ENCODE peak calls at places on chromosome 20, in seven cellular contexts. D is heart right ventricle, L is adrenal gland, O is fibroblast of lung, K is RWPE1, C is HL-60, Z is cardiac muscle cell. H is an unnamed sample.

GRCh38 chr20:2693286-2693995 is 861 bp downstream of the EBF4 start:
- DNase-seq in D (peak; percentile 49), O (peak; percentile 17), Z (peak; percentile 56), K (peak; percentile 30), L (no peak), C (no peak), H (peak; percentile 3)

GRCh38 chr20:34515484-34516037 is 661 bp upstream of the DYNLRB1 start:
- DNase-seq in K (peak; percentile 92), D (peak; percentile 24), Z (peak; percentile 87), L (peak; percentile 80), O (peak; percentile 56), C (peak; percentile 80), H (peak; percentile 61)

GRCh38 chr20:57650756-57651483 is 30.7 kb upstream of the ZBP1 start:
- DNase-seq in Z (no peak), C (no peak), L (peak; percentile 8), D (no peak), K (no peak), O (no peak), H (no peak)

GRCh38 chr20:54624701-54625472 is 149.5 kb downstream of the DOK5 start:
- DNase-seq in O (peak; percentile 42), L (no peak), C (no peak), K (no peak), D (no peak), Z (no peak), H (no peak)

GRCh38 chr20:31644701-31645100 is 7.0 kb downstream of the COX4I2 start:
- DNase-seq in Z (no peak), C (no peak), D (no peak), K (no peak), O (no peak), L (no peak), H (no peak)

GRCh38 chr20:17650301-17650761 is 31.7 kb downstream of the RRBP1 start:
- DNase-seq in K (no peak), Z (no peak), O (no peak), L (no peak), D (no peak), C (peak; percentile 58), H (no peak)

GRCh38 chr20:23773127-23773526 is 22.4 kb upstream of the CST1 start:
- DNase-seq in Z (no peak), D (no peak), K (no peak), C (no peak), L (no peak), O (no peak), H (no peak)

GRCh38 chr20:44759595-44759994 is 13.9 kb downstream of the KCNK15 start:
- DNase-seq in D (no peak), L (no peak), O (no peak), K (no peak), Z (no peak), C (no peak), H (no peak)

GRCh38 chr20:61882716-61883615 is 182.7 kb downstream of the TAF4 start:
- DNase-seq in C (no peak), K (no peak), O (no peak), Z (no peak), D (peak; percentile 6), L (no peak), H (no peak)

GRCh38 chr20:35478804-35479472 is 23.5 kb downstream of the CEP250 start:
- DNase-seq in D (peak; percentile 17), L (no peak), Z (no peak), C (peak; percentile 37), O (no peak), K (no peak), H (peak; percentile 5)

GRCh38 chr20:57713505-57713903 is 3.7 kb upstream of the PMEPA1 start:
- DNase-seq in Z (no peak), D (no peak), C (peak; percentile 61), O (no peak), L (no peak), K (no peak), H (peak; percentile 19)

GRCh38 chr20:44056010-44056698 is 130.8 kb downstream of the JPH2 start:
- DNase-seq in K (peak; percentile 41), C (peak; percentile 79), L (no peak), O (no peak), Z (peak; percentile 71), D (no peak), H (peak; percentile 10)

GRCh38 chr20:32512047-32512385 is 73.1 kb downstream of the NOL4L start:
- DNase-seq in C (no peak), D (no peak), K (no peak), Z (no peak), O (no peak), L (no peak), H (no peak)

GRCh38 chr20:14337400-14338171 is at the start of gene FLRT3:
- DNase-seq in C (peak; percentile 66), K (peak; percentile 93), Z (peak; percentile 94), O (peak; percentile 98), D (peak; percentile 26), L (peak; percentile 81), H (peak; percentile 86)

GRCh38 chr20:53146201-53146891 is 174.2 kb downstream of the TSHZ2 start:
- DNase-seq in L (no peak), D (no peak), O (peak; percentile 51), K (no peak), C (no peak), Z (no peak), H (no peak)

GRCh38 chr20:32189691-32190607 is 17.6 kb downstream of the PLAGL2 start:
- DNase-seq in K (no peak), O (peak; percentile 38), L (peak; percentile 64), C (no peak), D (peak; percentile 48), Z (peak; percentile 70), H (peak; percentile 45)

GRCh38 chr20:18056174-18057105 is 1.3 kb downstream of the OVOL2 start:
- DNase-seq in Z (peak; percentile 33), C (peak; percentile 1), O (peak; percentile 1), D (no peak), L (no peak), K (no peak), H (no peak)

GRCh38 chr20:6616421-6616820 is 151.1 kb upstream of the BMP2 start:
- DNase-seq in C (no peak), O (no peak), L (no peak), D (no peak), Z (no peak), K (no peak), H (no peak)

GRCh38 chr20:53425481-53425880 is 168.2 kb downstream of the ZNF217 start:
- DNase-seq in K (no peak), Z (no peak), O (no peak), D (no peak), C (no peak), L (no peak), H (no peak)

GRCh38 chr20:43564993-43565757 is 6.3 kb downstream of the SGK2 start:
- DNase-seq in D (no peak), C (no peak), Z (peak; percentile 19), K (no peak), L (no peak), O (no peak), H (no peak)

GRCh38 chr20:44355503-44356352 is at the start of gene HNF4A:
- DNase-seq in L (no peak), C (no peak), Z (no peak), D (no peak), K (no peak), O (no peak), H (no peak)

GRCh38 chr20:34085544-34086040 is 26.5 kb downstream of the EIF2S2 start:
- DNase-seq in L (peak; percentile 3), K (no peak), D (no peak), Z (no peak), C (no peak), O (no peak), H (no peak)

GRCh38 chr20:14879020-14879697 is 541.7 kb upstream of the FLRT3 start:
- DNase-seq in D (no peak), O (peak; percentile 81), K (peak; percentile 95), L (no peak), C (no peak), Z (no peak), H (peak; percentile 11)

GRCh38 chr20:54004397-54004940 is 65.9 kb downstream of the BCAS1 start:
- DNase-seq in O (no peak), Z (no peak), D (no peak), L (no peak), K (no peak), C (no peak), H (no peak)

GRCh38 chr20:58895796-58896180 is 43.3 kb downstream of the GNAS start:
- DNase-seq in L (no peak), C (no peak), K (no peak), D (peak; percentile 39), Z (no peak), O (no peak), H (no peak)

GRCh38 chr20:47487175-47487917 is 14.3 kb upstream of the NCOA3 start:
- DNase-seq in D (no peak), L (no peak), K (no peak), O (peak; percentile 34), C (no peak), Z (no peak), H (peak; percentile 33)

GRCh38 chr20:9353916-9354276 is 160.5 kb upstream of the LAMP5 start:
- DNase-seq in D (no peak), C (no peak), K (no peak), O (no peak), Z (no peak), L (no peak), H (peak; percentile 68)

GRCh38 chr20:49821850-49822249 is 9.2 kb downstream of the SLC9A8 start:
- DNase-seq in Z (no peak), L (peak; percentile 44), O (peak; percentile 81), K (no peak), C (no peak), D (no peak), H (peak; percentile 77)
- TF ChIP-seq CTCF in Z (peak; percentile 53), L (no peak), O (peak; percentile 48), K (peak; percentile 31), C (no peak), D (peak; percentile 38), H (peak; percentile 39)

GRCh38 chr20:540391-541201 is 3.0 kb downstream of the CSNK2A1 start:
- DNase-seq in L (no peak), Z (no peak), C (no peak), K (no peak), O (no peak), D (no peak), H (no peak)
- TF ChIP-seq CTCF in L (no peak), Z (no peak), C (no peak), K (no peak), O (no peak), D (no peak), H (no peak)

DNA sequence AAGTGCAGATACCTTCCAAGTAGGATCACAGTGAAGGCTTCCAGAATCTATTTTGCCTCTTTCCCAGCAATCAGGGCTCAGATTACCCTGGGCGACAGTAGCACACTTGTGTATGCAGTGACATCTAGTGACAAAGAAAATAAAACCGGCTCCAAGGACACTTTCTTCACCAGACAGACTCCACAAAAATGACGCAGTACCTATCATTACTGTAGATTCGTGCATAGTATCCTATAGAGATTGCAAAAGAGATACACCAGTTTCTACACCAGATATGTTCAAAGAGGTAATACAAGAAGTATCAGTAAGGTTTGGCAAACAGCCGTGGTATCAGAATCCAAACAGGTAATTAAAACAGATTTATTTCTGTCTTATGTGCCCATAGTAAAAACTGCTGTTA is 600.3 kb upstream of the JAG1 start:
- DNase-seq in D (no peak), L (peak; percentile 58), Z (peak; percentile 78), O (peak; percentile 62), K (peak; percentile 73), C (peak; percentile 48), H (peak; percentile 82)
- TF ChIP-seq CTCF in D (peak; percentile 77), L (peak; percentile 24), Z (peak; percentile 42), O (peak; percentile 44), K (peak; percentile 86), C (peak; percentile 12), H (peak; percentile 38)

DNA sequence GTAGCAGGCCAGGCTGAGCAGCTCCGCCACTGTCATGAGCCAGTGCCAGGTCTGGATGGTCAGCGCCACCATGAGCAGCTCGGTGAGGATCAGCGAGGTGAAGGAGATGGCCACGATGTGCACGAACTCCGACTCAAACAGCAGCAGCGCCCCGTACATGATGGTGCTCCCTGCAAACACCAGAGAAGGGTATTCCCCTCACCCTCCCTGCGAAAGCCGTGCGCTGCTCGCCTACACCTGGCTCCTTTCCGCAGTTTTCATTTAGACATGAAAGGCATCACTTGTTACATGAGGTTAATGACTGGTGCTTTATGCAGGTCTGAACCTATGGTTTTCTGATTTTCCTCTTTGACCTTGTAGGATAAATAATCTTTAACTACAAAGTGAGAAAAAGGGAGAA is 62.3 kb upstream of the NFATC2 start:
- DNase-seq in K (no peak), C (no peak), L (no peak), D (no peak), Z (no peak), O (no peak), H (no peak)
- TF ChIP-seq CTCF in K (no peak), C (no peak), L (no peak), D (no peak), Z (no peak), O (no peak), H (no peak)